ENCODE peak calls at places on chromosomes 1 and 21, in seven cellular contexts. One of them, this sample, is unnamed.

GRCh38 chr1:225534772-225535171 is 106.9 kb upstream of the LBR start:
- DNase-seq in IMR-90: no peak
- DNase-seq in lower lobe of right lung: no peak
- DNase-seq in SK-N-SH: no peak
- DNase-seq in cardiac fibroblast: no peak
- DNase-seq in GM12865: no peak
- DNase-seq in heart right ventricle: no peak
- DNase-seq in this sample: no peak

GRCh38 chr1:50603274-50604271 is 180.3 kb upstream of the DMRTA2 start:
- DNase-seq in IMR-90: peak; percentile 69
- DNase-seq in lower lobe of right lung: no peak
- DNase-seq in SK-N-SH: no peak
- DNase-seq in cardiac fibroblast: peak; percentile 61
- DNase-seq in GM12865: peak; percentile 42
- DNase-seq in heart right ventricle: no peak
- DNase-seq in this sample: no peak

GRCh38 chr21:46060596-46061061 is 37.3 kb upstream of the COL6A2 start:
- DNase-seq in IMR-90: peak; percentile 100
- DNase-seq in lower lobe of right lung: peak; percentile 49
- DNase-seq in SK-N-SH: no peak
- DNase-seq in cardiac fibroblast: peak; percentile 99
- DNase-seq in GM12865: peak; percentile 12
- DNase-seq in heart right ventricle: peak; percentile 70
- DNase-seq in this sample: no peak

GRCh38 chr1:26340047-26340481 is 13.9 kb downstream of the CRYBG2 start:
- DNase-seq in IMR-90: no peak
- DNase-seq in lower lobe of right lung: no peak
- DNase-seq in SK-N-SH: no peak
- DNase-seq in cardiac fibroblast: no peak
- DNase-seq in GM12865: no peak
- DNase-seq in heart right ventricle: no peak
- DNase-seq in this sample: no peak

GRCh38 chr1:110875216-110875731 is 2.3 kb downstream of the CD53 start:
- DNase-seq in IMR-90: no peak
- DNase-seq in lower lobe of right lung: no peak
- DNase-seq in SK-N-SH: no peak
- DNase-seq in cardiac fibroblast: peak; percentile 2
- DNase-seq in GM12865: peak; percentile 85
- DNase-seq in heart right ventricle: no peak
- DNase-seq in this sample: no peak

GRCh38 chr1:232876506-232877360 is 71.5 kb downstream of the MAP10 start:
- DNase-seq in IMR-90: no peak
- DNase-seq in lower lobe of right lung: no peak
- DNase-seq in SK-N-SH: no peak
- DNase-seq in cardiac fibroblast: no peak
- DNase-seq in GM12865: no peak
- DNase-seq in heart right ventricle: no peak
- DNase-seq in this sample: no peak

GRCh38 chr1:97903626-97904025 is 17.2 kb downstream of the DPYD start:
- DNase-seq in IMR-90: peak; percentile 41
- DNase-seq in lower lobe of right lung: no peak
- DNase-seq in SK-N-SH: no peak
- DNase-seq in cardiac fibroblast: peak; percentile 64
- DNase-seq in GM12865: no peak
- DNase-seq in heart right ventricle: no peak
- DNase-seq in this sample: no peak

GRCh38 chr1:229344937-229345684 is 2.3 kb upstream of the CCSAP start:
- DNase-seq in IMR-90: peak; percentile 13
- DNase-seq in lower lobe of right lung: no peak
- DNase-seq in SK-N-SH: no peak
- DNase-seq in cardiac fibroblast: peak; percentile 15
- DNase-seq in GM12865: no peak
- DNase-seq in heart right ventricle: no peak
- DNase-seq in this sample: no peak

GRCh38 chr1:38270241-38270871 is 223.8 kb upstream of the POU3F1 start:
- DNase-seq in IMR-90: no peak
- DNase-seq in lower lobe of right lung: no peak
- DNase-seq in SK-N-SH: no peak
- DNase-seq in cardiac fibroblast: no peak
- DNase-seq in GM12865: no peak
- DNase-seq in heart right ventricle: no peak
- DNase-seq in this sample: no peak

DNA sequence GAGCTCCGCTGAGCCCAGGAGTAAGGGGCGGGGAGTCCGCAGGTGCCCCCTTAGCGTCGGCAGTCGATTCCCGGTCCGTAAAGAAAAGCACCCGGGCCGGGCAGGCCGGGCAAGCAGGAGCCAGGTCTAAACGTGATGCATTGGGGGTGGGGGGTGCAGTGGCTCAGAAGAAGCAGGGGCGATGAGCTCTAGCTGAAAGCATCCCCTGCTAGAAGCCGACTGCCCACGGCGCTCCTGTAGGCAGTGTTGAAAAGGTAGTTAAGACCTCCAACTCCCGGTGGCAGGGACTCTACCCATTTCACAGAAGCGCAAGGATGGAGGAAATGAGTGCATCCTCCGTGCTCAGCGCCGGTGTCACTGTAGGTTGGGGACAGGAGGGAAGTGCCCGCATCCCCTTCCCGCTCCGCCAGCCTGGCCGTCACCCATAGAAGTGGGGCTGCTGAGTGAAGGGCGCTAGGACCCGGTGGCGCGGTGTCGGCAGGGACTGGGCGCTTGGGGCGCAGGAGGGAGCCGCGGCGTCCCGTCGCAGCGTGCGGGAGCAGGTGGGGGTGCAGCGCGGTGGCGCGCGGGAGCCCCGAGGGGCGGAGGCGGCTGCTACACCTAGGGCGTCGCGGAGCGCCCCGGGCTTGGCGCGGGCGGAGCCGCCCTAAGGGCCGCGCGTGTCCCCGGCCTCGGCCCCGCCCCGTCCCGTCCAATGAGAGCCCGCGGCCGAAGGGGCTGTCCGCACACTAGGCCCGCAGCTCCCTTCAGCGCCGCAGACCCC is at the start of gene WNT2B:
- DNase-seq in IMR-90: no peak
- DNase-seq in lower lobe of right lung: peak; percentile 59
- DNase-seq in SK-N-SH: peak; percentile 85
- DNase-seq in cardiac fibroblast: no peak
- DNase-seq in GM12865: peak; percentile 39
- DNase-seq in heart right ventricle: no peak
- DNase-seq in this sample: no peak
- TF ChIP-seq CTCF in IMR-90: no peak
- TF ChIP-seq CTCF in lower lobe of right lung: no peak
- TF ChIP-seq CTCF in SK-N-SH: no peak
- TF ChIP-seq CTCF in cardiac fibroblast: no peak
- TF ChIP-seq CTCF in GM12865: peak; percentile 2
- TF ChIP-seq CTCF in heart right ventricle: no peak
- TF ChIP-seq CTCF in this sample: no peak

DNA sequence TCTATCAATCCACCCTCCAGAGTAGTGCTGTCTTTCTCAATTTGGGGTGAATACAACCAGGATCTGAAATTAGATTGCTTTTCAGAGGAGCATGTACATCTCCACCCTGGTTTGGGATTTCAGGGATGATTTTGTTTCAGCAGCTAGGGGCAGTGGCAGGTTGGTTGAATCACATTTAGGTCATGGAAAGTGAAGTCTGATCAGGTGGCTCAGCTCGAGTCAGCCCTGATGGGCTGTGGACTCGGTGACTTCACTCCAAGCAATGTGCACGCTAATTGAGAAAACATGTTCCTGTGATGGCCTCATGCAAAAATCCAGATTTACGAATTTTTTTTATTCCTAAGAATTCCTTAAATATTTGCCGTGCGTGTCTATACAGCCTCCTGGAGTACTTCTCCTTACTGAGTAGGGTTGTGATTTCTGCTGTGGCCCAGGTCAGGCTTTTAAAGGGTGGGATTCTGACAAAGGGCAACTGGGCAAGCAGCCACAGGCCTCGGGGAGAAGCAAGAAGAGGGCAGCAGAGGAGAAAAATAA is 7.5 kb downstream of the NGF start:
- DNase-seq in IMR-90: peak; percentile 96
- DNase-seq in lower lobe of right lung: no peak
- DNase-seq in SK-N-SH: peak; percentile 34
- DNase-seq in cardiac fibroblast: peak; percentile 47
- DNase-seq in GM12865: no peak
- DNase-seq in heart right ventricle: no peak
- DNase-seq in this sample: no peak
- TF ChIP-seq CTCF in IMR-90: peak; percentile 41
- TF ChIP-seq CTCF in lower lobe of right lung: no peak
- TF ChIP-seq CTCF in SK-N-SH: peak; percentile 43
- TF ChIP-seq CTCF in cardiac fibroblast: no peak
- TF ChIP-seq CTCF in GM12865: no peak
- TF ChIP-seq CTCF in heart right ventricle: no peak
- TF ChIP-seq CTCF in this sample: no peak

DNA sequence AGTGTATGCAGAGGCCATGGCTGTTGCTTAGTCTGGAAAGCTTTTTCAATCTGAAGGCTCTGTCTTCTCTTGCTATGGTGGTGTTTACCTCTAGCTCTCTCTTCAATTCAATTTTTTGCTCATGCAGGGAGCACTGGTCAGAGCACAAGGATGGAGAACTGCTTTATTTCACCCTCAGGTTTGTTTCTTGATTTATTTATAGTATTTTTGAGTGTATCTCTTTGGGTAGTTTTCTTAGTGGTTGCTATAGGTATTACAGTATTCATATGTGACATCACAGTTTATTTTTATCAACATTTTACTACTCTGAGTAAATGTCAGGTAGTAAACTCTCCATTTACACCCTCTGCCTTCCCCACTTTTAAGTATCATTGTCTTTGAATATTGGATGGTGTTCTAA is 147.9 kb downstream of the RASAL2 start:
- DNase-seq in IMR-90: no peak
- DNase-seq in lower lobe of right lung: no peak
- DNase-seq in SK-N-SH: no peak
- DNase-seq in cardiac fibroblast: peak; percentile 25
- DNase-seq in GM12865: no peak
- DNase-seq in heart right ventricle: no peak
- DNase-seq in this sample: no peak
- TF ChIP-seq CTCF in IMR-90: peak; percentile 20
- TF ChIP-seq CTCF in lower lobe of right lung: no peak
- TF ChIP-seq CTCF in SK-N-SH: peak; percentile 45
- TF ChIP-seq CTCF in cardiac fibroblast: peak; percentile 35
- TF ChIP-seq CTCF in GM12865: no peak
- TF ChIP-seq CTCF in heart right ventricle: peak; percentile 49
- TF ChIP-seq CTCF in this sample: peak; percentile 68

DNA sequence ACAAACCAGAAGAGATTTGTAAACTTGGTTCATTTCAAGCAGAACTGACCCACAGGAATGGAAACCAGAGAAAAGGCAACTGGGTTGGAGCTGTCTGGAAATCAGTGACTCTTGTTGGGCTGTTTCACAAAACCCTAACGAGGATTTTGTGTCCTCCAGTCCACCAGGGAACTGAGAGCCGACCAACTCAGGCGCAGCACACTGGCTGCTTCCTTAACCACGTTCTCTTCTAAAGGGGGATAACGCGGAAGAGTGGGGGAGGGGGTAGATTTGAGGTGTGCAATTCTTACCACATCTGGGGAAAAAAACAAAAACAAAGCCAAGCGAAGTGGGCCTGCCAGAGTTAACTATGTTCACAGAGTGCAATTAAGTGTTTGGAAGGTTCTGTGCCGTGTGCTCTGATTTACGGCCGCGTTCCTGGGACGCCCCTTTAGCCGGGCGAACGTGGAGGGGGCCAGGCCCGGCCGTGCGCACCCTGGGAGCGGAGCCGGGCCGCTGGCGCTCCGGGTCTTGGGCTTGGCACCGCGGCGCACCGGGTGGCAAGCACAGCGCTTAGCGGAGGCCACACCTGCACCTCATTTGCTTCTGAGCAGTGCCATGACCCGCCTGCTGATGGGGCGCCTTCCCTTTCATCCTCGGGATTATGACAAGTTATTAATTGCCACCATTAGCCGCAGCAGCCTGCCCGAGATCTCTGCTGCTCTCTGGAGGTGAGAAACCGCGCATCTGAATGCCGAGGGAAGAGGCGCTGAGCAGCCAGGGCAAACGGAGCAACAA is 248.6 kb upstream of the FOXD3 start:
- DNase-seq in IMR-90: no peak
- DNase-seq in lower lobe of right lung: no peak
- DNase-seq in SK-N-SH: peak; percentile 69
- DNase-seq in cardiac fibroblast: no peak
- DNase-seq in GM12865: no peak
- DNase-seq in heart right ventricle: no peak
- DNase-seq in this sample: peak; percentile 36
- TF ChIP-seq CTCF in IMR-90: no peak
- TF ChIP-seq CTCF in lower lobe of right lung: no peak
- TF ChIP-seq CTCF in SK-N-SH: no peak
- TF ChIP-seq CTCF in cardiac fibroblast: peak; percentile 6
- TF ChIP-seq CTCF in GM12865: no peak
- TF ChIP-seq CTCF in heart right ventricle: no peak
- TF ChIP-seq CTCF in this sample: no peak

GRCh38 chr1:94239796-94240195 is 2.4 kb upstream of the ARHGAP29 start:
- DNase-seq in IMR-90: peak; percentile 41
- DNase-seq in lower lobe of right lung: no peak
- DNase-seq in SK-N-SH: no peak
- DNase-seq in cardiac fibroblast: peak; percentile 72
- DNase-seq in GM12865: no peak
- DNase-seq in heart right ventricle: no peak
- DNase-seq in this sample: no peak

GRCh38 chr1:94236630-94237290 is 624 bp downstream of the ARHGAP29 start:
- DNase-seq in IMR-90: peak; percentile 50
- DNase-seq in lower lobe of right lung: no peak
- DNase-seq in SK-N-SH: no peak
- DNase-seq in cardiac fibroblast: peak; percentile 55
- DNase-seq in GM12865: peak; percentile 9
- DNase-seq in heart right ventricle: peak; percentile 19
- DNase-seq in this sample: no peak

GRCh38 chr1:94236021-94236491 is 1.3 kb downstream of the ARHGAP29 start:
- DNase-seq in IMR-90: peak; percentile 8
- DNase-seq in lower lobe of right lung: no peak
- DNase-seq in SK-N-SH: peak; percentile 22
- DNase-seq in cardiac fibroblast: peak; percentile 45
- DNase-seq in GM12865: no peak
- DNase-seq in heart right ventricle: no peak
- DNase-seq in this sample: no peak

GRCh38 chr1:94235189-94236020 is 2.0 kb downstream of the ARHGAP29 start:
- DNase-seq in IMR-90: no peak
- DNase-seq in lower lobe of right lung: no peak
- DNase-seq in SK-N-SH: no peak
- DNase-seq in cardiac fibroblast: peak; percentile 39
- DNase-seq in GM12865: no peak
- DNase-seq in heart right ventricle: no peak
- DNase-seq in this sample: no peak

GRCh38 chr1:94237291-94238226 is at the start of gene ARHGAP29:
- DNase-seq in IMR-90: peak; percentile 50
- DNase-seq in lower lobe of right lung: peak; percentile 89
- DNase-seq in SK-N-SH: peak; percentile 96
- DNase-seq in cardiac fibroblast: peak; percentile 76
- DNase-seq in GM12865: peak; percentile 64
- DNase-seq in heart right ventricle: peak; percentile 90
- DNase-seq in this sample: peak; percentile 94
- TF ChIP-seq CTCF in IMR-90: no peak
- TF ChIP-seq CTCF in lower lobe of right lung: no peak
- TF ChIP-seq CTCF in SK-N-SH: no peak
- TF ChIP-seq CTCF in cardiac fibroblast: no peak
- TF ChIP-seq CTCF in GM12865: no peak
- TF ChIP-seq CTCF in heart right ventricle: no peak
- TF ChIP-seq CTCF in this sample: no peak

GRCh38 chr1:87335175-87335992 is 6.7 kb downstream of the LMO4 start:
- DNase-seq in IMR-90: peak; percentile 35
- DNase-seq in lower lobe of right lung: peak; percentile 85
- DNase-seq in SK-N-SH: peak; percentile 84
- DNase-seq in cardiac fibroblast: peak; percentile 42
- DNase-seq in GM12865: peak; percentile 82
- DNase-seq in heart right ventricle: peak; percentile 80
- DNase-seq in this sample: peak; percentile 72
- TF ChIP-seq CTCF in IMR-90: peak; percentile 45
- TF ChIP-seq CTCF in lower lobe of right lung: peak; percentile 27
- TF ChIP-seq CTCF in SK-N-SH: peak; percentile 31
- TF ChIP-seq CTCF in cardiac fibroblast: no peak
- TF ChIP-seq CTCF in GM12865: peak; percentile 35
- TF ChIP-seq CTCF in heart right ventricle: peak; percentile 56
- TF ChIP-seq CTCF in this sample: no peak

GRCh38 chr1:1058088-1058905 is 15.8 kb downstream of the RNF223 start:
- DNase-seq in IMR-90: no peak
- DNase-seq in lower lobe of right lung: no peak
- DNase-seq in SK-N-SH: no peak
- DNase-seq in cardiac fibroblast: no peak
- DNase-seq in GM12865: no peak
- DNase-seq in heart right ventricle: no peak
- DNase-seq in this sample: no peak
- TF ChIP-seq CTCF in IMR-90: no peak
- TF ChIP-seq CTCF in lower lobe of right lung: no peak
- TF ChIP-seq CTCF in SK-N-SH: no peak
- TF ChIP-seq CTCF in cardiac fibroblast: no peak
- TF ChIP-seq CTCF in GM12865: no peak
- TF ChIP-seq CTCF in heart right ventricle: no peak
- TF ChIP-seq CTCF in this sample: no peak